ENCODE peak calls at places on chromosomes 12 and 14, in five cellular contexts. One of them, this sample, is unnamed.

GRCh38 chr14:55328317-55328716 is 57.1 kb downstream of the FBXO34 start:
- DNase-seq in gastrocnemius medialis: no peak
- DNase-seq in nephron progenitor cell: no peak
- DNase-seq in B cell: no peak
- DNase-seq in WTC11: no peak
- DNase-seq in this sample: no peak

GRCh38 chr14:73644531-73645247 is at the start of gene DNAL1:
- DNase-seq in B cell: peak
- DNase-seq in nephron progenitor cell: peak
- DNase-seq in WTC11: peak
- DNase-seq in gastrocnemius medialis: peak
- DNase-seq in this sample: peak

GRCh38 chr12:68118096-68118755 is 41.3 kb downstream of the IFNG start:
- DNase-seq in gastrocnemius medialis: no peak
- DNase-seq in nephron progenitor cell: peak
- DNase-seq in WTC11: no peak
- DNase-seq in B cell: no peak
- DNase-seq in this sample: no peak

GRCh38 chr12:15928345-15928744 is 17.2 kb downstream of the DERA start:
- DNase-seq in B cell: no peak
- DNase-seq in nephron progenitor cell: no peak
- DNase-seq in WTC11: no peak
- DNase-seq in gastrocnemius medialis: no peak
- DNase-seq in this sample: no peak

GRCh38 chr12:67764055-67764454 is 115.5 kb downstream of the DYRK2 start:
- DNase-seq in WTC11: no peak
- DNase-seq in B cell: no peak
- DNase-seq in gastrocnemius medialis: no peak
- DNase-seq in nephron progenitor cell: no peak
- DNase-seq in this sample: no peak

GRCh38 chr14:54364555-54365415 is 32.0 kb upstream of the CDKN3 start:
- DNase-seq in B cell: no peak
- DNase-seq in WTC11: no peak
- DNase-seq in nephron progenitor cell: no peak
- DNase-seq in gastrocnemius medialis: no peak
- DNase-seq in this sample: peak

GRCh38 chr14:74302160-74302628 is 540 bp downstream of the ABCD4 start:
- DNase-seq in WTC11: no peak
- DNase-seq in B cell: peak
- DNase-seq in gastrocnemius medialis: no peak
- DNase-seq in nephron progenitor cell: no peak
- DNase-seq in this sample: no peak

GRCh38 chr14:99234982-99235491 is 37.0 kb downstream of the BCL11B start:
- DNase-seq in gastrocnemius medialis: no peak
- DNase-seq in nephron progenitor cell: peak
- DNase-seq in WTC11: peak
- DNase-seq in B cell: no peak
- DNase-seq in this sample: peak

GRCh38 chr14:51251486-51251885 is 11.4 kb downstream of the TMX1 start:
- DNase-seq in nephron progenitor cell: no peak
- DNase-seq in WTC11: no peak
- DNase-seq in gastrocnemius medialis: no peak
- DNase-seq in B cell: no peak
- DNase-seq in this sample: no peak

GRCh38 chr12:117097159-117097558 is 2.1 kb downstream of the TESC start:
- DNase-seq in gastrocnemius medialis: no peak
- DNase-seq in WTC11: no peak
- DNase-seq in B cell: no peak
- DNase-seq in nephron progenitor cell: no peak
- DNase-seq in this sample: no peak

GRCh38 chr14:55454264-55455151 is 14.1 kb upstream of the TBPL2 start:
- DNase-seq in B cell: no peak
- DNase-seq in nephron progenitor cell: no peak
- DNase-seq in gastrocnemius medialis: no peak
- DNase-seq in WTC11: no peak
- DNase-seq in this sample: no peak

GRCh38 chr14:39181026-39181692 is 6.1 kb downstream of the PNN start:
- DNase-seq in WTC11: no peak
- DNase-seq in nephron progenitor cell: no peak
- DNase-seq in gastrocnemius medialis: no peak
- DNase-seq in B cell: no peak
- DNase-seq in this sample: no peak

GRCh38 chr12:51850081-51850932 is 1.8 kb upstream of the FIGNL2 start:
- DNase-seq in WTC11: no peak
- DNase-seq in B cell: no peak
- DNase-seq in gastrocnemius medialis: no peak
- DNase-seq in nephron progenitor cell: no peak
- DNase-seq in this sample: no peak

GRCh38 chr14:57179273-57179672 is 89.4 kb downstream of the EXOC5 start:
- DNase-seq in WTC11: peak
- DNase-seq in nephron progenitor cell: no peak
- DNase-seq in B cell: no peak
- DNase-seq in gastrocnemius medialis: no peak
- DNase-seq in this sample: no peak

GRCh38 chr14:57182760-57183503 is 85.8 kb downstream of the EXOC5 start:
- DNase-seq in WTC11: peak
- DNase-seq in nephron progenitor cell: peak
- DNase-seq in B cell: no peak
- DNase-seq in gastrocnemius medialis: no peak
- DNase-seq in this sample: peak
- TF ChIP-seq CTCF in WTC11: peak
- TF ChIP-seq CTCF in nephron progenitor cell: peak
- TF ChIP-seq CTCF in B cell: no peak
- TF ChIP-seq CTCF in gastrocnemius medialis: no peak
- TF ChIP-seq CTCF in this sample: no peak

DNA sequence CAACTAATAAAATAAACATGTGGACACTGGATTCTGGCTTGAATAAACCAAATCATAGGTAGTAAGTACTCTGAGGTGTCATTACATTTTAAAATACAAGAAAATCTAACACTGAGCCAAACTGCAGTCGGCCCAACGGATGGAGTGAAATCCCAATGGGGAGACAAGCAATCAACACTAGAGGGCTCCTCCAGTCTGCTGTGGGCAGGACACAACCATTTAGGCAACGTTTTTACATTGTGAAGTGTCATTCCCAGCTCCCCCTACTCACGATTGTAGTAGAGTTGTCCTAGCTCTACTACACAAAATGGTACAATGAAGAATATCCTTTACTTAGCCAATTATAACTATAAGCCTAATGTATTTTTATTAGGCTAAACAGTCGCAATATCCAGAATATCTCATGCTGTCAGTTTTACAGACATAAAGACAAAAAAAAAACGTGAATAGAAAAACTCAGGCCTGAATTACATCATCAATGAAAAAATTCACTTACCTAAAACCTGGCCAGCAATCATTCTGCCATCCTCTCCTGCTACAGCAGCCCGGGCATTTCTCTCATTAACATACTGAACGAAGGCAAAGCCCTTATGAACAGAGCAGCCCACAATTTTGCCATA is 35.7 kb downstream of the HNRNPC start:
- DNase-seq in nephron progenitor cell: no peak
- DNase-seq in B cell: no peak
- DNase-seq in WTC11: no peak
- DNase-seq in gastrocnemius medialis: no peak
- DNase-seq in this sample: peak
- TF ChIP-seq CTCF in nephron progenitor cell: no peak
- TF ChIP-seq CTCF in B cell: no peak
- TF ChIP-seq CTCF in WTC11: no peak
- TF ChIP-seq CTCF in gastrocnemius medialis: no peak
- TF ChIP-seq CTCF in this sample: no peak

DNA sequence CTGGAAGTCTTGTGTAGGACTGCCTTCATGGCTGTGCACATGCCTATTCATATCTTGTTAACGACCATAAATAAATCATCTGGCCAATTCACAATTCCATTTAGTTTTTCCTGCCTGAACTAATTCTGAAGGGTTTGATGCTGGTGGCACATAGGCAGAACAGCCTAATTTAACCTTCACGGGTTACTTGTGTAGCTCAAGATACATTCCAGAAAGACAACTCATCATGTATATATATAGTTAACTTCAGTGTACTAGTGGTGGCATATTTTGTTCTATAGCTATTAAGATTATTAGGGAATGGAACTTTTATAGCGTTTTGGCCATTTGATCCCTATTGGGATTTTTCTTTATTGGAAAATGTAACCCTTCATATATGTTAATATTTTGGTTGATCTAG is 31.4 kb downstream of the CFAP54 start:
- DNase-seq in gastrocnemius medialis: no peak
- DNase-seq in nephron progenitor cell: no peak
- DNase-seq in B cell: no peak
- DNase-seq in WTC11: no peak
- DNase-seq in this sample: no peak
- TF ChIP-seq CTCF in gastrocnemius medialis: no peak
- TF ChIP-seq CTCF in nephron progenitor cell: no peak
- TF ChIP-seq CTCF in B cell: no peak
- TF ChIP-seq CTCF in WTC11: no peak
- TF ChIP-seq CTCF in this sample: no peak

GRCh38 chr14:94544726-94545125 is 16.5 kb upstream of the SERPINA4 start:
- DNase-seq in WTC11: no peak
- DNase-seq in nephron progenitor cell: no peak
- DNase-seq in gastrocnemius medialis: no peak
- DNase-seq in B cell: no peak
- DNase-seq in this sample: no peak
- TF ChIP-seq CTCF in WTC11: no peak
- TF ChIP-seq CTCF in nephron progenitor cell: no peak
- TF ChIP-seq CTCF in gastrocnemius medialis: no peak
- TF ChIP-seq CTCF in B cell: no peak
- TF ChIP-seq CTCF in this sample: no peak

DNA sequence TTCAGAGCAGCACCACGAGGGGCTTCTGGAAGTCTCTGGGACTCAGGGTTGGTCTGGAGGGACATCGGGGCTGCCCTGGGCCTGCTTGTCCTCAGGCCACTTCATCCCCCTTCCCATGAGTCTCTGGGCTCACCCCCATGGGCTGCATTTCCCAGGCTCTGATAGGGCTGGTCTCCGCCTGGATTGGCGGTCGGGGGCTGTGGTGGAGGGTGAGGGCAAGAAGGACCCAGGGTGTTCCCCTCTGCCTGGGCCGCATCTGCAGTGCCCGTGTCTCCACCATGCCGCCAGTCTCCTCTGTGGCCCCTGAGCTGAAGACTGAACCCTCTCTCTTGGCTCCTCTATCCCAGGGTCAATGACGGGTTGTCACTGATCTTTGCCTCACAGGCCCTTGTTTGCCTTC is 242.1 kb downstream of the ADGRD1 start:
- DNase-seq in gastrocnemius medialis: no peak
- DNase-seq in B cell: no peak
- DNase-seq in nephron progenitor cell: no peak
- DNase-seq in WTC11: no peak
- DNase-seq in this sample: no peak
- TF ChIP-seq CTCF in gastrocnemius medialis: no peak
- TF ChIP-seq CTCF in B cell: no peak
- TF ChIP-seq CTCF in nephron progenitor cell: no peak
- TF ChIP-seq CTCF in WTC11: no peak
- TF ChIP-seq CTCF in this sample: no peak

GRCh38 chr14:68362841-68363240 is 430.0 kb downstream of the ZFP36L1 start:
- DNase-seq in gastrocnemius medialis: no peak
- DNase-seq in WTC11: no peak
- DNase-seq in B cell: peak
- DNase-seq in nephron progenitor cell: no peak
- DNase-seq in this sample: no peak

GRCh38 chr14:68364823-68365222 is 428.0 kb downstream of the ZFP36L1 start:
- DNase-seq in nephron progenitor cell: peak
- DNase-seq in gastrocnemius medialis: no peak
- DNase-seq in WTC11: peak
- DNase-seq in B cell: no peak
- DNase-seq in this sample: no peak

GRCh38 chr14:68365228-68365627 is 427.6 kb downstream of the ZFP36L1 start:
- DNase-seq in nephron progenitor cell: no peak
- DNase-seq in B cell: no peak
- DNase-seq in gastrocnemius medialis: no peak
- DNase-seq in WTC11: no peak
- DNase-seq in this sample: no peak

GRCh38 chr14:68363401-68363800 is 429.5 kb downstream of the ZFP36L1 start:
- DNase-seq in WTC11: peak
- DNase-seq in gastrocnemius medialis: no peak
- DNase-seq in nephron progenitor cell: peak
- DNase-seq in B cell: no peak
- DNase-seq in this sample: peak

DNA sequence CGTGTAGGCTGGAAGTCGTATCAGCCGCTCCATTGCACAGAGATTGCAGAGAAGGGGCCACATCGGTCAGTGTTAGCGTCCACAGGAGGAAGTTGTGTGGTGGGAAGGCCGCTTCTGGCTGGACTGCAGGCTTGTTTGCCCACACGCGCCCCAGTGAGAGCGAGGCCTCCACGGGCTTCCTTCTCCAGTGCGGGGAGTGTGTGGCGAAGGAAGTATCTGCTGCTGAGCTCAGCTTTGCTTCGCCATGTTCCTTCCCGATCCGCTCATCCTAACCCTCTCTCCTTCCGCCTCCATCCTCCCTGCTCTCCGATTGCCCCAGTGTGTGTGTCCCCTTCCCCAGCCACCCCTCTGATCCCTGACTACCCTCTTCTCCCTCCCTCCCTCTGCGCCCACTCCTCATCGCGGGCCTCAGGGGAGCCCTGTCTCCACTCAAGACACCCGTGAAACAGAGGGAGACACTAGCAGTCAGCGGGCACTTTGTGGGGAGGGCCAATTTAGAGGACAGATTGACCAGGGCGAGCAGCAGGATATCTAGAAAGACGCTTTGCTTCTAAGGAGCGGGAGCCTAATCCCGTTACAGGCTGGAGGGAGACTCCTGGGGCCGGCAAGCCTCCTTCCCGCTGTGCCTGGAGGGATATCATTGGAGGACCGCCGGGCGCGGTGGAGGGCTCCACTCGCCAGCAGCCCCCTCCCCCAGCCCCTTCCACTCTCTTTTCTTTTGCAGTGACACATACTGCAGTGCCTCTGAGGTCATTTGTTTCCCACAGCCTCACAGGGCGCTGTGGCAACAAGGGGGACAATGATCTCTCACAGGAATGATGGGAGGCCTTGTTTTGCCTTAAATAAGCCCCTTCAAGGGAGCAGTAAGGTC is 428.8 kb downstream of the ZFP36L1 start:
- DNase-seq in B cell: no peak
- DNase-seq in nephron progenitor cell: peak
- DNase-seq in gastrocnemius medialis: peak
- DNase-seq in WTC11: peak
- DNase-seq in this sample: peak
- TF ChIP-seq CTCF in B cell: no peak
- TF ChIP-seq CTCF in nephron progenitor cell: no peak
- TF ChIP-seq CTCF in gastrocnemius medialis: no peak
- TF ChIP-seq CTCF in WTC11: no peak
- TF ChIP-seq CTCF in this sample: no peak

GRCh38 chr12:21065845-21066244 is 65.1 kb upstream of the SLCO1B1 start:
- DNase-seq in nephron progenitor cell: no peak
- DNase-seq in gastrocnemius medialis: no peak
- DNase-seq in B cell: no peak
- DNase-seq in WTC11: peak
- DNase-seq in this sample: peak
- TF ChIP-seq CTCF in nephron progenitor cell: peak
- TF ChIP-seq CTCF in gastrocnemius medialis: no peak
- TF ChIP-seq CTCF in B cell: no peak
- TF ChIP-seq CTCF in WTC11: no peak
- TF ChIP-seq CTCF in this sample: no peak

This sample was measured in endothelial cell.